ENCODE peak calls at places on chromosomes 13 and 19, in five cellular contexts. One of them, this sample, is unnamed.

GRCh38 chr13:114143806-114144605 is 11.6 kb upstream of the RASA3 start:
- ATAC-seq in lower lobe of right lung: no peak
- ATAC-seq in stimulated activated memory B cell treated with anti-CD40 and anti-IgM and Interleukin-4, amounts not matched to agents 10 μg/mL and 1 μg/mL and 100 μg/mL, for 72 hours: peak
- ATAC-seq in heart left ventricle: no peak
- ATAC-seq in stimulated activated naive B cell treated with anti-CD40 and anti-IgM and Interleukin-4, amounts not matched to agents 10 μg/mL and 1 μg/mL and 100 μg/mL, for 72 hours: peak
- ATAC-seq in this sample: peak

GRCh38 chr13:72620874-72621273 is 106.6 kb downstream of the MZT1 start:
- ATAC-seq in stimulated activated naive B cell treated with anti-CD40 and anti-IgM and Interleukin-4, amounts not matched to agents 10 μg/mL and 1 μg/mL and 100 μg/mL, for 72 hours: peak
- ATAC-seq in stimulated activated memory B cell treated with anti-CD40 and anti-IgM and Interleukin-4, amounts not matched to agents 10 μg/mL and 1 μg/mL and 100 μg/mL, for 72 hours: no peak
- ATAC-seq in lower lobe of right lung: no peak
- ATAC-seq in heart left ventricle: no peak
- ATAC-seq in this sample: no peak

GRCh38 chr13:104571161-104571889 is 1505.1 kb upstream of the SLC10A2 start:
- ATAC-seq in heart left ventricle: peak
- ATAC-seq in stimulated activated memory B cell treated with anti-CD40 and anti-IgM and Interleukin-4, amounts not matched to agents 10 μg/mL and 1 μg/mL and 100 μg/mL, for 72 hours: no peak
- ATAC-seq in stimulated activated naive B cell treated with anti-CD40 and anti-IgM and Interleukin-4, amounts not matched to agents 10 μg/mL and 1 μg/mL and 100 μg/mL, for 72 hours: no peak
- ATAC-seq in lower lobe of right lung: peak
- ATAC-seq in this sample: peak

GRCh38 chr19:35429698-35430097 is 18.4 kb upstream of the FFAR2 start:
- ATAC-seq in heart left ventricle: no peak
- ATAC-seq in stimulated activated memory B cell treated with anti-CD40 and anti-IgM and Interleukin-4, amounts not matched to agents 10 μg/mL and 1 μg/mL and 100 μg/mL, for 72 hours: no peak
- ATAC-seq in lower lobe of right lung: no peak
- ATAC-seq in stimulated activated naive B cell treated with anti-CD40 and anti-IgM and Interleukin-4, amounts not matched to agents 10 μg/mL and 1 μg/mL and 100 μg/mL, for 72 hours: no peak
- ATAC-seq in this sample: no peak

GRCh38 chr19:34508540-34508939 is 27.0 kb downstream of the WTIP start:
- ATAC-seq in stimulated activated memory B cell treated with anti-CD40 and anti-IgM and Interleukin-4, amounts not matched to agents 10 μg/mL and 1 μg/mL and 100 μg/mL, for 72 hours: no peak
- ATAC-seq in heart left ventricle: no peak
- ATAC-seq in lower lobe of right lung: no peak
- ATAC-seq in stimulated activated naive B cell treated with anti-CD40 and anti-IgM and Interleukin-4, amounts not matched to agents 10 μg/mL and 1 μg/mL and 100 μg/mL, for 72 hours: no peak
- ATAC-seq in this sample: no peak

GRCh38 chr13:90541346-90541745 is 806.1 kb upstream of the MIR17HG start:
- ATAC-seq in lower lobe of right lung: no peak
- ATAC-seq in stimulated activated naive B cell treated with anti-CD40 and anti-IgM and Interleukin-4, amounts not matched to agents 10 μg/mL and 1 μg/mL and 100 μg/mL, for 72 hours: no peak
- ATAC-seq in stimulated activated memory B cell treated with anti-CD40 and anti-IgM and Interleukin-4, amounts not matched to agents 10 μg/mL and 1 μg/mL and 100 μg/mL, for 72 hours: no peak
- ATAC-seq in heart left ventricle: no peak
- ATAC-seq in this sample: no peak

GRCh38 chr19:51713319-51714285 is 10.2 kb downstream of the HAS1 start:
- ATAC-seq in lower lobe of right lung: peak
- ATAC-seq in heart left ventricle: peak
- ATAC-seq in stimulated activated memory B cell treated with anti-CD40 and anti-IgM and Interleukin-4, amounts not matched to agents 10 μg/mL and 1 μg/mL and 100 μg/mL, for 72 hours: no peak
- ATAC-seq in stimulated activated naive B cell treated with anti-CD40 and anti-IgM and Interleukin-4, amounts not matched to agents 10 μg/mL and 1 μg/mL and 100 μg/mL, for 72 hours: no peak
- ATAC-seq in this sample: peak

GRCh38 chr13:43880451-43880850 is 747 bp downstream of the LACC1 start:
- ATAC-seq in lower lobe of right lung: no peak
- ATAC-seq in stimulated activated memory B cell treated with anti-CD40 and anti-IgM and Interleukin-4, amounts not matched to agents 10 μg/mL and 1 μg/mL and 100 μg/mL, for 72 hours: no peak
- ATAC-seq in stimulated activated naive B cell treated with anti-CD40 and anti-IgM and Interleukin-4, amounts not matched to agents 10 μg/mL and 1 μg/mL and 100 μg/mL, for 72 hours: no peak
- ATAC-seq in heart left ventricle: no peak
- ATAC-seq in this sample: no peak

GRCh38 chr13:80059789-80060188 is 281.1 kb downstream of the SPRY2 start:
- ATAC-seq in stimulated activated memory B cell treated with anti-CD40 and anti-IgM and Interleukin-4, amounts not matched to agents 10 μg/mL and 1 μg/mL and 100 μg/mL, for 72 hours: no peak
- ATAC-seq in lower lobe of right lung: no peak
- ATAC-seq in heart left ventricle: no peak
- ATAC-seq in stimulated activated naive B cell treated with anti-CD40 and anti-IgM and Interleukin-4, amounts not matched to agents 10 μg/mL and 1 μg/mL and 100 μg/mL, for 72 hours: no peak
- ATAC-seq in this sample: no peak

GRCh38 chr13:43359536-43359935 is 336.1 kb downstream of the DNAJC15 start:
- ATAC-seq in heart left ventricle: no peak
- ATAC-seq in stimulated activated naive B cell treated with anti-CD40 and anti-IgM and Interleukin-4, amounts not matched to agents 10 μg/mL and 1 μg/mL and 100 μg/mL, for 72 hours: no peak
- ATAC-seq in stimulated activated memory B cell treated with anti-CD40 and anti-IgM and Interleukin-4, amounts not matched to agents 10 μg/mL and 1 μg/mL and 100 μg/mL, for 72 hours: no peak
- ATAC-seq in lower lobe of right lung: no peak
- ATAC-seq in this sample: no peak

GRCh38 chr13:73133536-73133935 is 74.7 kb downstream of the KLF5 start:
- ATAC-seq in stimulated activated naive B cell treated with anti-CD40 and anti-IgM and Interleukin-4, amounts not matched to agents 10 μg/mL and 1 μg/mL and 100 μg/mL, for 72 hours: no peak
- ATAC-seq in lower lobe of right lung: no peak
- ATAC-seq in stimulated activated memory B cell treated with anti-CD40 and anti-IgM and Interleukin-4, amounts not matched to agents 10 μg/mL and 1 μg/mL and 100 μg/mL, for 72 hours: no peak
- ATAC-seq in heart left ventricle: no peak
- ATAC-seq in this sample: no peak

GRCh38 chr13:46982856-46983582 is 86.2 kb upstream of the HTR2A start:
- ATAC-seq in stimulated activated naive B cell treated with anti-CD40 and anti-IgM and Interleukin-4, amounts not matched to agents 10 μg/mL and 1 μg/mL and 100 μg/mL, for 72 hours: peak
- ATAC-seq in lower lobe of right lung: no peak
- ATAC-seq in stimulated activated memory B cell treated with anti-CD40 and anti-IgM and Interleukin-4, amounts not matched to agents 10 μg/mL and 1 μg/mL and 100 μg/mL, for 72 hours: peak
- ATAC-seq in heart left ventricle: no peak
- ATAC-seq in this sample: peak

GRCh38 chr19:47267350-47267759 is 7.3 kb upstream of the INAFM1 start:
- ATAC-seq in lower lobe of right lung: no peak
- ATAC-seq in stimulated activated memory B cell treated with anti-CD40 and anti-IgM and Interleukin-4, amounts not matched to agents 10 μg/mL and 1 μg/mL and 100 μg/mL, for 72 hours: no peak
- ATAC-seq in heart left ventricle: no peak
- ATAC-seq in stimulated activated naive B cell treated with anti-CD40 and anti-IgM and Interleukin-4, amounts not matched to agents 10 μg/mL and 1 μg/mL and 100 μg/mL, for 72 hours: no peak
- ATAC-seq in this sample: no peak

GRCh38 chr13:98541701-98542203 is 35.2 kb downstream of the STK24 start:
- ATAC-seq in heart left ventricle: no peak
- ATAC-seq in stimulated activated memory B cell treated with anti-CD40 and anti-IgM and Interleukin-4, amounts not matched to agents 10 μg/mL and 1 μg/mL and 100 μg/mL, for 72 hours: no peak
- ATAC-seq in lower lobe of right lung: no peak
- ATAC-seq in stimulated activated naive B cell treated with anti-CD40 and anti-IgM and Interleukin-4, amounts not matched to agents 10 μg/mL and 1 μg/mL and 100 μg/mL, for 72 hours: peak
- ATAC-seq in this sample: no peak

GRCh38 chr19:17450264-17451075 is 2.0 kb upstream of the TMEM221 start:
- ATAC-seq in lower lobe of right lung: no peak
- ATAC-seq in stimulated activated naive B cell treated with anti-CD40 and anti-IgM and Interleukin-4, amounts not matched to agents 10 μg/mL and 1 μg/mL and 100 μg/mL, for 72 hours: peak
- ATAC-seq in stimulated activated memory B cell treated with anti-CD40 and anti-IgM and Interleukin-4, amounts not matched to agents 10 μg/mL and 1 μg/mL and 100 μg/mL, for 72 hours: peak
- ATAC-seq in heart left ventricle: no peak
- ATAC-seq in this sample: peak

GRCh38 chr19:11705474-11705873 is 33.3 kb downstream of the ZNF823 start:
- ATAC-seq in heart left ventricle: no peak
- ATAC-seq in stimulated activated naive B cell treated with anti-CD40 and anti-IgM and Interleukin-4, amounts not matched to agents 10 μg/mL and 1 μg/mL and 100 μg/mL, for 72 hours: no peak
- ATAC-seq in stimulated activated memory B cell treated with anti-CD40 and anti-IgM and Interleukin-4, amounts not matched to agents 10 μg/mL and 1 μg/mL and 100 μg/mL, for 72 hours: no peak
- ATAC-seq in lower lobe of right lung: no peak
- ATAC-seq in this sample: no peak

GRCh38 chr13:24223341-24224231 is 63.1 kb downstream of the SPATA13 start:
- ATAC-seq in heart left ventricle: peak
- ATAC-seq in stimulated activated naive B cell treated with anti-CD40 and anti-IgM and Interleukin-4, amounts not matched to agents 10 μg/mL and 1 μg/mL and 100 μg/mL, for 72 hours: peak
- ATAC-seq in lower lobe of right lung: no peak
- ATAC-seq in stimulated activated memory B cell treated with anti-CD40 and anti-IgM and Interleukin-4, amounts not matched to agents 10 μg/mL and 1 μg/mL and 100 μg/mL, for 72 hours: peak
- ATAC-seq in this sample: peak

GRCh38 chr19:10074153-10074552 is 12.0 kb upstream of the SHFL start:
- ATAC-seq in heart left ventricle: no peak
- ATAC-seq in stimulated activated memory B cell treated with anti-CD40 and anti-IgM and Interleukin-4, amounts not matched to agents 10 μg/mL and 1 μg/mL and 100 μg/mL, for 72 hours: peak
- ATAC-seq in lower lobe of right lung: no peak
- ATAC-seq in stimulated activated naive B cell treated with anti-CD40 and anti-IgM and Interleukin-4, amounts not matched to agents 10 μg/mL and 1 μg/mL and 100 μg/mL, for 72 hours: peak
- ATAC-seq in this sample: peak

GRCh38 chr13:35211949-35212348 is 264.5 kb downstream of the MAB21L1 start:
- ATAC-seq in stimulated activated memory B cell treated with anti-CD40 and anti-IgM and Interleukin-4, amounts not matched to agents 10 μg/mL and 1 μg/mL and 100 μg/mL, for 72 hours: no peak
- ATAC-seq in heart left ventricle: no peak
- ATAC-seq in lower lobe of right lung: no peak
- ATAC-seq in stimulated activated naive B cell treated with anti-CD40 and anti-IgM and Interleukin-4, amounts not matched to agents 10 μg/mL and 1 μg/mL and 100 μg/mL, for 72 hours: no peak
- ATAC-seq in this sample: no peak

GRCh38 chr13:30479154-30479553 is 13.4 kb upstream of the HMGB1 start:
- ATAC-seq in heart left ventricle: no peak
- ATAC-seq in lower lobe of right lung: no peak
- ATAC-seq in stimulated activated naive B cell treated with anti-CD40 and anti-IgM and Interleukin-4, amounts not matched to agents 10 μg/mL and 1 μg/mL and 100 μg/mL, for 72 hours: no peak
- ATAC-seq in stimulated activated memory B cell treated with anti-CD40 and anti-IgM and Interleukin-4, amounts not matched to agents 10 μg/mL and 1 μg/mL and 100 μg/mL, for 72 hours: no peak
- ATAC-seq in this sample: no peak

GRCh38 chr19:6828698-6829633 is 56.5 kb downstream of the VAV1 start:
- ATAC-seq in lower lobe of right lung: peak
- ATAC-seq in stimulated activated memory B cell treated with anti-CD40 and anti-IgM and Interleukin-4, amounts not matched to agents 10 μg/mL and 1 μg/mL and 100 μg/mL, for 72 hours: peak
- ATAC-seq in heart left ventricle: no peak
- ATAC-seq in stimulated activated naive B cell treated with anti-CD40 and anti-IgM and Interleukin-4, amounts not matched to agents 10 μg/mL and 1 μg/mL and 100 μg/mL, for 72 hours: peak
- ATAC-seq in this sample: peak

GRCh38 chr13:80497007-80497406 is 156.1 kb upstream of the SPRY2 start:
- ATAC-seq in stimulated activated memory B cell treated with anti-CD40 and anti-IgM and Interleukin-4, amounts not matched to agents 10 μg/mL and 1 μg/mL and 100 μg/mL, for 72 hours: no peak
- ATAC-seq in heart left ventricle: no peak
- ATAC-seq in lower lobe of right lung: no peak
- ATAC-seq in stimulated activated naive B cell treated with anti-CD40 and anti-IgM and Interleukin-4, amounts not matched to agents 10 μg/mL and 1 μg/mL and 100 μg/mL, for 72 hours: no peak
- ATAC-seq in this sample: no peak

GRCh38 chr19:13039211-13039789 is 44.0 kb downstream of the NFIX start:
- ATAC-seq in stimulated activated memory B cell treated with anti-CD40 and anti-IgM and Interleukin-4, amounts not matched to agents 10 μg/mL and 1 μg/mL and 100 μg/mL, for 72 hours: no peak
- ATAC-seq in lower lobe of right lung: no peak
- ATAC-seq in heart left ventricle: peak
- ATAC-seq in stimulated activated naive B cell treated with anti-CD40 and anti-IgM and Interleukin-4, amounts not matched to agents 10 μg/mL and 1 μg/mL and 100 μg/mL, for 72 hours: no peak
- ATAC-seq in this sample: no peak

GRCh38 chr19:11806354-11807098 is 7.5 kb upstream of the ZNF440 start:
- ATAC-seq in stimulated activated memory B cell treated with anti-CD40 and anti-IgM and Interleukin-4, amounts not matched to agents 10 μg/mL and 1 μg/mL and 100 μg/mL, for 72 hours: no peak
- ATAC-seq in stimulated activated naive B cell treated with anti-CD40 and anti-IgM and Interleukin-4, amounts not matched to agents 10 μg/mL and 1 μg/mL and 100 μg/mL, for 72 hours: no peak
- ATAC-seq in lower lobe of right lung: no peak
- ATAC-seq in heart left ventricle: no peak
- ATAC-seq in this sample: no peak

GRCh38 chr19:53945441-53945840 is 17.3 kb upstream of the CACNG8 start:
- ATAC-seq in heart left ventricle: no peak
- ATAC-seq in lower lobe of right lung: no peak
- ATAC-seq in stimulated activated memory B cell treated with anti-CD40 and anti-IgM and Interleukin-4, amounts not matched to agents 10 μg/mL and 1 μg/mL and 100 μg/mL, for 72 hours: no peak
- ATAC-seq in stimulated activated naive B cell treated with anti-CD40 and anti-IgM and Interleukin-4, amounts not matched to agents 10 μg/mL and 1 μg/mL and 100 μg/mL, for 72 hours: no peak
- ATAC-seq in this sample: no peak

GRCh38 chr13:75600371-75600770 is 35.8 kb upstream of the LMO7 start:
- ATAC-seq in lower lobe of right lung: no peak
- ATAC-seq in heart left ventricle: peak
- ATAC-seq in stimulated activated naive B cell treated with anti-CD40 and anti-IgM and Interleukin-4, amounts not matched to agents 10 μg/mL and 1 μg/mL and 100 μg/mL, for 72 hours: no peak
- ATAC-seq in stimulated activated memory B cell treated with anti-CD40 and anti-IgM and Interleukin-4, amounts not matched to agents 10 μg/mL and 1 μg/mL and 100 μg/mL, for 72 hours: no peak
- ATAC-seq in this sample: no peak

GRCh38 chr13:23440821-23441608 is 7.5 kb upstream of the SACS start:
- ATAC-seq in heart left ventricle: peak
- ATAC-seq in lower lobe of right lung: no peak
- ATAC-seq in stimulated activated naive B cell treated with anti-CD40 and anti-IgM and Interleukin-4, amounts not matched to agents 10 μg/mL and 1 μg/mL and 100 μg/mL, for 72 hours: no peak
- ATAC-seq in stimulated activated memory B cell treated with anti-CD40 and anti-IgM and Interleukin-4, amounts not matched to agents 10 μg/mL and 1 μg/mL and 100 μg/mL, for 72 hours: no peak
- ATAC-seq in this sample: peak

GRCh38 chr19:21680026-21680425 is 87.4 kb downstream of the ZNF100 start:
- ATAC-seq in stimulated activated naive B cell treated with anti-CD40 and anti-IgM and Interleukin-4, amounts not matched to agents 10 μg/mL and 1 μg/mL and 100 μg/mL, for 72 hours: no peak
- ATAC-seq in lower lobe of right lung: no peak
- ATAC-seq in heart left ventricle: no peak
- ATAC-seq in stimulated activated memory B cell treated with anti-CD40 and anti-IgM and Interleukin-4, amounts not matched to agents 10 μg/mL and 1 μg/mL and 100 μg/mL, for 72 hours: no peak
- ATAC-seq in this sample: no peak

GRCh38 chr13:49314344-49314882 is 66.7 kb downstream of the CDADC1 start:
- ATAC-seq in lower lobe of right lung: peak
- ATAC-seq in heart left ventricle: peak
- ATAC-seq in stimulated activated naive B cell treated with anti-CD40 and anti-IgM and Interleukin-4, amounts not matched to agents 10 μg/mL and 1 μg/mL and 100 μg/mL, for 72 hours: no peak
- ATAC-seq in stimulated activated memory B cell treated with anti-CD40 and anti-IgM and Interleukin-4, amounts not matched to agents 10 μg/mL and 1 μg/mL and 100 μg/mL, for 72 hours: no peak
- ATAC-seq in this sample: no peak

GRCh38 chr19:2055871-2056809 is 5.1 kb upstream of the MKNK2 start:
- ATAC-seq in lower lobe of right lung: no peak
- ATAC-seq in stimulated activated memory B cell treated with anti-CD40 and anti-IgM and Interleukin-4, amounts not matched to agents 10 μg/mL and 1 μg/mL and 100 μg/mL, for 72 hours: no peak
- ATAC-seq in heart left ventricle: peak
- ATAC-seq in stimulated activated naive B cell treated with anti-CD40 and anti-IgM and Interleukin-4, amounts not matched to agents 10 μg/mL and 1 μg/mL and 100 μg/mL, for 72 hours: no peak
- ATAC-seq in this sample: no peak

GRCh38 chr19:1577929-1578618 is 9.9 kb upstream of the MEX3D start:
- ATAC-seq in lower lobe of right lung: peak
- ATAC-seq in heart left ventricle: peak
- ATAC-seq in stimulated activated memory B cell treated with anti-CD40 and anti-IgM and Interleukin-4, amounts not matched to agents 10 μg/mL and 1 μg/mL and 100 μg/mL, for 72 hours: no peak
- ATAC-seq in stimulated activated naive B cell treated with anti-CD40 and anti-IgM and Interleukin-4, amounts not matched to agents 10 μg/mL and 1 μg/mL and 100 μg/mL, for 72 hours: no peak
- ATAC-seq in this sample: no peak

GRCh38 chr13:97215325-97215724 is 6.8 kb upstream of the MBNL2 start:
- ATAC-seq in lower lobe of right lung: no peak
- ATAC-seq in stimulated activated naive B cell treated with anti-CD40 and anti-IgM and Interleukin-4, amounts not matched to agents 10 μg/mL and 1 μg/mL and 100 μg/mL, for 72 hours: no peak
- ATAC-seq in heart left ventricle: no peak
- ATAC-seq in stimulated activated memory B cell treated with anti-CD40 and anti-IgM and Interleukin-4, amounts not matched to agents 10 μg/mL and 1 μg/mL and 100 μg/mL, for 72 hours: peak
- ATAC-seq in this sample: no peak

GRCh38 chr19:44602071-44602470 is 11.3 kb upstream of the IGSF23 start:
- ATAC-seq in stimulated activated memory B cell treated with anti-CD40 and anti-IgM and Interleukin-4, amounts not matched to agents 10 μg/mL and 1 μg/mL and 100 μg/mL, for 72 hours: no peak
- ATAC-seq in lower lobe of right lung: peak
- ATAC-seq in heart left ventricle: no peak
- ATAC-seq in stimulated activated naive B cell treated with anti-CD40 and anti-IgM and Interleukin-4, amounts not matched to agents 10 μg/mL and 1 μg/mL and 100 μg/mL, for 72 hours: no peak
- ATAC-seq in this sample: peak

GRCh38 chr19:41323430-41324125 is 13.6 kb downstream of the CCDC97 start:
- ATAC-seq in stimulated activated memory B cell treated with anti-CD40 and anti-IgM and Interleukin-4, amounts not matched to agents 10 μg/mL and 1 μg/mL and 100 μg/mL, for 72 hours: no peak
- ATAC-seq in stimulated activated naive B cell treated with anti-CD40 and anti-IgM and Interleukin-4, amounts not matched to agents 10 μg/mL and 1 μg/mL and 100 μg/mL, for 72 hours: no peak
- ATAC-seq in heart left ventricle: peak
- ATAC-seq in lower lobe of right lung: no peak
- ATAC-seq in this sample: no peak

GRCh38 chr13:42807866-42808265 is 26.5 kb downstream of the FAM216B start:
- ATAC-seq in heart left ventricle: no peak
- ATAC-seq in stimulated activated memory B cell treated with anti-CD40 and anti-IgM and Interleukin-4, amounts not matched to agents 10 μg/mL and 1 μg/mL and 100 μg/mL, for 72 hours: no peak
- ATAC-seq in stimulated activated naive B cell treated with anti-CD40 and anti-IgM and Interleukin-4, amounts not matched to agents 10 μg/mL and 1 μg/mL and 100 μg/mL, for 72 hours: no peak
- ATAC-seq in lower lobe of right lung: no peak
- ATAC-seq in this sample: peak

This sample was measured in esophagus mucosa.